ENCODE peak calls at places on chromosomes 4 and X, in six cellular contexts. D is A549, W is Peyer's patch, E is heart left ventricle, X is transverse colon, L is spleen. Y is an unnamed sample.

GRCh38 chrX:115268421-115268820 is 21.1 kb upstream of the LUZP4 start:
- DNase-seq in D (peak; percentile 18), W (no peak), E (no peak), X (no peak), L (no peak), Y (no peak)

GRCh38 chrX:132758778-132759177 is 199.7 kb downstream of the HS6ST2 start:
- DNase-seq in D (no peak), W (no peak), E (no peak), X (no peak), L (no peak), Y (no peak)

GRCh38 chrX:154313147-154313546 is 17.6 kb downstream of the TKTL1 start:
- DNase-seq in D (no peak), W (no peak), E (no peak), X (no peak), L (peak; percentile 28), Y (no peak)

GRCh38 chr4:54440394-54441223 is 211.5 kb downstream of the PDGFRA start:
- DNase-seq in D (peak; percentile 21), W (no peak), E (no peak), X (no peak), L (no peak), Y (no peak)

GRCh38 chrX:143788265-143788664 is 67.7 kb upstream of the SPANXN2 start:
- DNase-seq in D (peak; percentile 0), W (no peak), E (no peak), X (no peak), L (no peak), Y (no peak)

GRCh38 chr4:40960926-40961325 is 211.2 kb downstream of the NSUN7 start:
- DNase-seq in D (no peak), W (no peak), E (no peak), X (no peak), L (no peak), Y (no peak)

GRCh38 chr4:186942745-186943606 is 219.3 kb upstream of the FAT1 start:
- DNase-seq in D (no peak), W (no peak), E (no peak), X (no peak), L (no peak), Y (no peak)

GRCh38 chr4:110106946-110107325 is 91.5 kb downstream of the ELOVL6 start:
- DNase-seq in D (peak; percentile 56), W (no peak), E (no peak), X (no peak), L (no peak), Y (no peak)

GRCh38 chr4:185396724-185397402 is at the start of gene ANKRD37:
- DNase-seq in D (peak; percentile 8), W (no peak), E (peak; percentile 65), X (peak; percentile 62), L (peak; percentile 90), Y (peak; percentile 68)

GRCh38 chr4:121764702-121765367 is at the start of gene SMIM43:
- DNase-seq in D (no peak), W (no peak), E (no peak), X (no peak), L (no peak), Y (no peak)

GRCh38 chr4:12421364-12421763 is 992.7 kb upstream of the HS3ST1 start:
- DNase-seq in D (no peak), W (no peak), E (no peak), X (no peak), L (no peak), Y (no peak)

GRCh38 chr4:88985088-88985779 is 71.8 kb downstream of the FAM13A start:
- DNase-seq in D (no peak), W (no peak), E (no peak), X (no peak), L (no peak), Y (no peak)

GRCh38 chr4:57490520-57490919 is 380.3 kb upstream of the IGFBP7 start:
- DNase-seq in D (peak; percentile 60), W (no peak), E (no peak), X (no peak), L (no peak), Y (no peak)

GRCh38 chr4:25057299-25057698 is 26.6 kb upstream of the LGI2 start:
- DNase-seq in D (no peak), W (no peak), E (no peak), X (no peak), L (no peak), Y (no peak)

GRCh38 chr4:41176357-41176756 is 38.0 kb downstream of the APBB2 start:
- DNase-seq in D (no peak), W (no peak), E (no peak), X (no peak), L (no peak), Y (no peak)

GRCh38 chr4:1315306-1315705 is 25.6 kb downstream of the MAEA start:
- DNase-seq in D (no peak), W (no peak), E (peak; percentile 64), X (no peak), L (no peak), Y (no peak)

GRCh38 chrX:48580662-48581061 is 6.4 kb downstream of the RBM3 start:
- DNase-seq in D (no peak), W (no peak), E (no peak), X (no peak), L (no peak), Y (no peak)

GRCh38 chrX:48576108-48576507 is 1.8 kb downstream of the RBM3 start:
- DNase-seq in D (no peak), W (no peak), E (no peak), X (no peak), L (no peak), Y (no peak)

GRCh38 chrX:48575642-48576041 is 1.4 kb downstream of the RBM3 start:
- DNase-seq in D (no peak), W (no peak), E (no peak), X (no peak), L (no peak), Y (no peak)

GRCh38 chrX:48579259-48579658 is 5.0 kb downstream of the RBM3 start:
- DNase-seq in D (no peak), W (no peak), E (no peak), X (no peak), L (no peak), Y (no peak)

GRCh38 chrX:48578661-48579128 is 4.4 kb downstream of the RBM3 start:
- DNase-seq in D (no peak), W (no peak), E (no peak), X (no peak), L (no peak), Y (no peak)
- TF ChIP-seq POLR2A in D (no peak), W (no peak), E (no peak), X (no peak), L (no peak), Y (no peak)

GRCh38 chr4:4256799-4257198 is 8.8 kb upstream of the TMEM128 start:
- DNase-seq in D (no peak), W (no peak), E (no peak), X (no peak), L (no peak), Y (no peak)

GRCh38 chr4:4259484-4260100 is 11.6 kb upstream of the TMEM128 start:
- DNase-seq in D (no peak), W (no peak), E (no peak), X (no peak), L (no peak), Y (peak; percentile 87)

GRCh38 chr4:4254666-4255065 is 6.6 kb upstream of the TMEM128 start:
- DNase-seq in D (no peak), W (no peak), E (no peak), X (no peak), L (no peak), Y (peak; percentile 84)

GRCh38 chr4:4260185-4260751 is 12.2 kb upstream of the TMEM128 start:
- DNase-seq in D (peak; percentile 72), W (no peak), E (no peak), X (no peak), L (no peak), Y (no peak)
- TF ChIP-seq CTCF in D (peak; percentile 54), W (no peak), E (peak; percentile 13), X (no peak), L (peak; percentile 68), Y (peak; percentile 64)

DNA sequence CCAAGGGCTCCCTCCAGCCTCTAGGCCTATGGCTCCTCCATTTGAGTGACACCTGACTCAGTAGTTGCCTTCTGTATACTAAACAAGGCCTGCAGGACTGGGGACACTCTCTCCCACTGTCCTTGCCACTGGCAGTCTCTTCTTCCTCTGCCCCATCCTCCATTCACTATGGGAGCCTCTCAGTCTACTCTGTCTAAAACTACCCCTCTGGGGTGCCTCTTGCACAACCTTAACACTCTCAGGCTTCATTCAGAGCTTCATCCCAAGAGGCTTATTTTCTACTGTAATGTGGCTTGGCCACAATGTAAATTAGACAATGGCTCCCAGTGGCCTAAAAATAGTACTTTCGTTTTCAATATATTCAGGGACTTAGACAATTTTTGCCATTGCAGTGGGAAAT is 133.0 kb downstream of the ZC4H2 start:
- DNase-seq in D (no peak), W (no peak), E (no peak), X (no peak), L (no peak), Y (no peak)
- H3K9me3 ChIP-seq in D (no peaks in the 10 kb centered on the region), W (no peaks in the 10 kb centered on the region), E (no peaks in the 10 kb centered on the region), X (no peaks in the 10 kb centered on the region), L (peaks cover 4% of the 10 kb centered on the region), Y (no peaks in the 10 kb centered on the region)

DNA sequence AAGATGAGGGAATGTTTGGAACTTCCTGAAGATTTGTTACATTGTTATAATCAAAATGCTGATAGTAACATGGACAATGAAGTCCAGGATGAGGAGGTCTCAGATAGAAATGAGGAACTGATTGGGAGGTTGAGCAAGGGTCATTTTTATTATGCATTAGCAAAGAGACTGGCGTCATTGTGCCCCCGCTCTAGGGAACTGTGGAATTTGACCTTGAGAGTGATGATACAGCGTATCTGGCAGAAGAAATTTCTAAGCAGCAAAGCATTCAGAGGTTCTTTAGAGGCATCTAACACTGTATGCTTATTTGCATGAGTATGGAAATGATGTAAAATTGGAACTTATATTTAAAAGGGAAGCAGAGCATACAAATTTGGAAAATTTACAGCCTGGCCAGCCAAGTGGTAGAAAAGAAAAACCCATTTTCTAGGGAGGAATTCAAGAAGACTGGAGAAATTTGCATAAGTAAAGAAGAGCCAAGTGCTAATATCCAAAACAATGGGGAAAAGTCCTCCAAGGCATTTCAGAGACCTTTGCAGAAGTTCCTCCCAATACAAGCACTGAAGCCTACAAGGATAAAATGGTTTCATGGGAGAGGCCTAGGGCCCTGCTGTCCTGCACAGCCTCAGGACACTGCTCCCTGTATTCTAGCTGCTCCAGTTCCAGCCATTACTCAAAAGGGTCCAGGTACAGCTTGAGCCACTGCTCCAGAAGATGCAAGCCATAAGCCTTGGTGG is 483.0 kb upstream of the NDST4 start:
- DNase-seq in D (no peak), W (no peak), E (no peak), X (no peak), L (no peak), Y (no peak)
- TF ChIP-seq POLR2A in D (no peak), W (no peak), E (no peak), X (no peak), L (no peak), Y (no peak)

GRCh38 chr4:16113741-16114140 is 29.9 kb upstream of the PROM1 start:
- DNase-seq in D (no peak), W (no peak), E (no peak), X (no peak), L (no peak), Y (no peak)

GRCh38 chr4:16110199-16110598 is 26.4 kb upstream of the PROM1 start:
- DNase-seq in D (no peak), W (no peak), E (no peak), X (no peak), L (no peak), Y (no peak)

GRCh38 chr4:16111533-16111932 is 27.7 kb upstream of the PROM1 start:
- DNase-seq in D (no peak), W (no peak), E (no peak), X (no peak), L (no peak), Y (no peak)

GRCh38 chr4:16109256-16109655 is 25.4 kb upstream of the PROM1 start:
- DNase-seq in D (no peak), W (no peak), E (no peak), X (no peak), L (no peak), Y (no peak)

GRCh38 chr4:16110906-16111305 is 27.1 kb upstream of the PROM1 start:
- DNase-seq in D (no peak), W (no peak), E (no peak), X (no peak), L (no peak), Y (no peak)
- TF ChIP-seq CTCF in D (no peak), W (no peak), E (no peak), X (no peak), L (no peak), Y (no peak)